ENCODE peak calls at places on chromosomes 5 and 9, in eight cellular contexts. E, P, M, U, L, F, R and A are unnamed samples.

GRCh38 chr9:92964607-92964975 is 17.3 kb downstream of the FGD3 start:
- ATAC-seq in R (peak), F (no peak), L (no peak), M (no peak), E (peak), U (peak), P (no peak), A (no peak)

GRCh38 chr9:83744206-83744605 is 36.4 kb upstream of the UBQLN1 start:
- ATAC-seq in E (no peak), M (no peak), P (no peak), R (no peak), U (no peak), L (no peak), F (no peak), A (no peak)

GRCh38 chr9:92598382-92598781 is 62.6 kb upstream of the ECM2 start:
- ATAC-seq in L (no peak), P (no peak), E (no peak), M (no peak), F (no peak), R (no peak), U (peak), A (no peak)

GRCh38 chr5:92561362-92562006 is 1019.5 kb downstream of the NR2F1-AS1 start:
- ATAC-seq in L (peak), U (no peak), R (no peak), M (no peak), E (no peak), F (peak), P (no peak), A (no peak)

GRCh38 chr5:179413711-179414458 is 68.6 kb upstream of the ADAMTS2 start:
- ATAC-seq in L (no peak), M (no peak), U (no peak), E (no peak), R (no peak), F (no peak), P (no peak), A (no peak)

GRCh38 chr5:96254980-96255681 is 177.9 kb downstream of the PCSK1 start:
- ATAC-seq in P (no peak), E (no peak), F (no peak), M (peak), R (peak), L (peak), U (no peak), A (peak)

GRCh38 chr9:128845186-128845931 is 15.8 kb upstream of the SPOUT1 start:
- ATAC-seq in M (peak), P (no peak), U (no peak), L (peak), R (no peak), F (peak), E (no peak), A (no peak)

GRCh38 chr5:130995851-130996250 is 169.2 kb downstream of the HINT1 start:
- ATAC-seq in F (no peak), M (no peak), U (no peak), E (no peak), P (no peak), L (no peak), R (no peak), A (no peak)

DNA sequence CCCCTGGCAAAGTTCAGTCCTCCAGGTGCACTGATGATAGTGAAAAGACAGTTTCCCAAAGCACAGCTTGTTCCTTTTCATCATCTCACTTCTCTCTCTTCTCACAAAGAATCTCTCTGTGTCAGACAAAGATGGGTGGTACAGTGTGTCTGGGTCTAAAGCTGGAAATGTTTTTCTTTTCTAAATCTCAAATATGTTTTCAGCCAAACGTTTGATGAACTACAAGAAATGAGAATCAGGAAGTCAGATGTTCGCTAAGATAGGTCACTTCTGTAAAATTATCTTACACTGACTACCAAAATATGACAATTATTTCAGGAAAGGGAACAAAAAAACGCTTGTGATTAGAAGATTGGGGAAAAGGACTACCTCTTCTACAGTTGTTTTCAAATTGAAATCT is 708.8 kb downstream of the PTPRD start:
- ATAC-seq in R (no peak), M (no peak), U (no peak), L (no peak), P (no peak), F (no peak), E (no peak), A (no peak)
- H3K4me3 ChIP-seq in R (no peak), M (no peak), U (no peak), L (no peak), P (no peak), F (no peak), E (no peak), A (no peak)

GRCh38 chr9:13446261-13446660 is 166.8 kb upstream of the MPDZ start:
- ATAC-seq in R (no peak), F (no peak), L (no peak), U (peak), P (peak), M (no peak), E (no peak), A (no peak)

GRCh38 chr9:13444696-13445095 is 165.2 kb upstream of the MPDZ start:
- ATAC-seq in U (no peak), L (no peak), R (no peak), P (no peak), F (no peak), M (no peak), E (no peak), A (no peak)

GRCh38 chr9:13443380-13444271 is 164.1 kb upstream of the MPDZ start:
- ATAC-seq in P (no peak), M (no peak), E (no peak), U (peak), F (no peak), L (no peak), R (peak), A (peak)

GRCh38 chr9:13444272-13444608 is 164.7 kb upstream of the MPDZ start:
- ATAC-seq in U (peak), F (no peak), L (no peak), M (no peak), P (no peak), R (no peak), E (no peak), A (no peak)

GRCh38 chr9:13445123-13445522 is 165.6 kb upstream of the MPDZ start:
- ATAC-seq in R (no peak), U (peak), M (no peak), L (no peak), P (no peak), F (no peak), E (no peak), A (no peak)
- H3K4me3 ChIP-seq in R (no peak), U (no peak), M (no peak), L (no peak), P (no peak), F (no peak), E (no peak), A (no peak)

GRCh38 chr5:135160036-135160675 is 126.1 kb upstream of the PITX1 start:
- ATAC-seq in U (no peak), M (no peak), L (no peak), F (no peak), E (no peak), P (no peak), R (no peak), A (no peak)

GRCh38 chr5:135158982-135159381 is 125.0 kb upstream of the PITX1 start:
- ATAC-seq in U (no peak), F (no peak), R (no peak), L (no peak), M (no peak), E (no peak), P (no peak), A (no peak)

GRCh38 chr5:135157421-135158314 is 123.6 kb upstream of the PITX1 start:
- ATAC-seq in P (no peak), E (no peak), R (no peak), F (no peak), L (no peak), M (no peak), U (no peak), A (no peak)

GRCh38 chr5:135158315-135158697 is 124.3 kb upstream of the PITX1 start:
- ATAC-seq in L (no peak), F (no peak), P (no peak), E (no peak), R (no peak), M (no peak), U (no peak), A (no peak)

DNA sequence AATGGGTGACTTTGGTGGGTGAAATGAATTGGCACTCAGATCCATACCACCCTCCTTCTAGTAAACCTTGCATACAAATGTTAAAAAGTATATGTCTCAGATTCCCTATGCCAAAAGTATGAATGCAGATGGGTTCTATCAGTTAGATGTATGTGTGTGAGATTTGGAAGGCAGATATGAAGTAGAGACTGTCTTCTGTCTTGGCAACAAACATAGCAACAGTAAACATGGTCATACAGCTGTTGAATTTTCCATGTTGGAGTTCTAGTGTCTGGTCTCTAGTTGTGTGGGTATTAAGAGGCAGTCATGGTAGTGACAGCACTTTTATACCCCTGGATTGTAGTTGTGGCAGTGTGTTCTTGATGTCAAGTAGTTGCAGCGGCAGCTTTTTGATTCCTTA is 125.6 kb upstream of the PITX1 start:
- ATAC-seq in E (no peak), L (no peak), P (no peak), F (no peak), R (no peak), U (no peak), M (no peak), A (no peak)
- H3K4me3 ChIP-seq in E (no peak), L (no peak), P (no peak), F (no peak), R (no peak), U (no peak), M (no peak), A (no peak)

DNA sequence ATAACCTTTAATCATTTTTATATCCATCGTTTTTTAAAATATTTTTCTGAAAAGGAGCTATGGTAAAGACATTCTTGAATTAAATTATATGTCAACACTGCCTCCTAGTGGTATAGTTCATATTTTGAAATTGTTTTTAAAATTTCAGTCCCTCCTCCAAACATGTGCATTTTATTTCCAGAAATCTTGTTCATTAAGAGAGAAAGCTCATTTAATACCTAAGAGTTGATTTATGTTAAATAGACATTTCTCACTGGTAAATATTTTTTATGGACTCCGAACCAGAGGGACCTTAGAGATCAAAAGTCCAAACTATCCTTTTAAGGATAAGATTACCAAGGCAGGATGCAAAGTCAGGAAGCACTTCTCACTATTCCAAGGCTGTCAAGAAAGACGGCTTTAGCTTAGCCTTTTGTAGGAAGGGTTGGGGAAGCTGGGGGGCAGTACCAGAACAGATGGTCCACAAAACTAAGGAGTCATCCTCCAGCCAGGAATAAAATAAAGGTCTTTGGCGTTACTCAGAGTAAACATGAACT is 21.6 kb downstream of the BHMT start:
- ATAC-seq in F (peak), M (peak), R (peak), E (no peak), P (peak), U (peak), L (peak), A (peak)
- H3K4me3 ChIP-seq in F (peak), M (no peak), R (peak), E (peak), P (peak), U (peak), L (no peak), A (peak)

GRCh38 chr5:523658-524441 is 399 bp downstream of the SLC9A3 start:
- ATAC-seq in R (no peak), M (no peak), L (no peak), P (no peak), E (no peak), F (no peak), U (no peak), A (no peak)
- H3K4me3 ChIP-seq in R (no peak), M (peak), L (no peak), P (peak), E (no peak), F (no peak), U (peak), A (peak)

GRCh38 chr5:5135957-5136676 is 4.0 kb upstream of the ADAMTS16 start:
- ATAC-seq in R (no peak), E (no peak), F (no peak), M (no peak), U (no peak), P (no peak), L (peak), A (no peak)

GRCh38 chr5:5141625-5142527 is 1.7 kb downstream of the ADAMTS16 start:
- ATAC-seq in U (no peak), P (no peak), F (peak), R (peak), M (peak), L (peak), E (no peak), A (no peak)

GRCh38 chr5:5140051-5141010 is at the start of gene ADAMTS16:
- ATAC-seq in L (peak), E (no peak), F (no peak), P (no peak), R (peak), M (peak), U (peak), A (no peak)

GRCh38 chr5:5141011-5141599 is 975 bp downstream of the ADAMTS16 start:
- ATAC-seq in L (no peak), M (no peak), F (no peak), U (no peak), R (no peak), P (no peak), E (no peak), A (no peak)

GRCh38 chr5:5139358-5140050 is 626 bp upstream of the ADAMTS16 start:
- ATAC-seq in F (no peak), E (no peak), R (peak), P (no peak), M (peak), L (peak), U (peak), A (peak)
- H3K4me3 ChIP-seq in F (no peak), E (no peak), R (no peak), P (peak), M (peak), L (peak), U (peak), A (no peak)

DNA sequence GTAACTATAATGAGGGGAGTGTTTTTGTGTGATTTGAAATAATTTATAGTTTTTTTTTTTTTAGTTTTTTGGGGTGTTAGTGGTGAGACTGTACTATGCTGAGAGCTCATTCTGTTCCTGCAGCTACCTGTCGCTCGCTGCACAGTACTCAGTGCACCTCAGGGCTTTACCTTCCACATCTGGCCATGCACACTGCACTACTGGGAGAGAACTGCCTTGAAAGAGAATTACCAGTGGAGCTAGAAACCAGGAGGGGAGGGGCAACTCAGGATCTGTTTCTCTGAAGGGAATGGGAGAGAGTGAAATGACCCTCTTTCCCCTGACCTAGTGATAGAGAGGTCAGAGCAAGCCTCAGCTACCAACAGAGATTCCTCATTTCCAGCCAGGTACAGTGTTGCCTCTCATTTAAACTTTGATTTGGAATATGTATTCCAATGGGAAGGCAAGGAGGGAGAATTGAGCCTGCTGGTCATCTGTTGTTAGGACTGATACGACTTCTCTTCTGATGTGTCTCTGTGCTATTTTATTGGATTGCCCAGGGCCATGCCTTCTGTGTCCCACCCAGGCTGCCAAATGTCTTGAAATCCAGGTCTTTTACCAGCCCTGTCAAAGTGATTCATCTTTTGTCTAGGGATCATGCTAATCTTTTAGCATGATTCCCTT is 8.9 kb downstream of the ATG10 start:
- ATAC-seq in E (no peak), F (no peak), R (no peak), P (no peak), M (no peak), U (no peak), L (no peak), A (no peak)
- H3K4me3 ChIP-seq in E (no peak), F (no peak), R (no peak), P (no peak), M (no peak), U (no peak), L (no peak), A (no peak)